ENCODE peak calls at places on chromosomes 13 and 19, in nine cellular contexts. X, Q, N, T, L, C, U, K and M are unnamed samples.

GRCh38 chr13:101449971-101450748 is 2.3 kb upstream of the ITGBL1 start:
- DNase-seq in N (no peak), U (no peak), K (no peak), T (no peak), X (peak; percentile 93), C (no peak), L (no peak), Q (no peak), M (peak; percentile 84)

GRCh38 chr13:18965347-18965855 is 216.2 kb downstream of the TUBA3C start:
- DNase-seq in L (no peak), T (no peak), C (no peak), Q (no peak), N (no peak), X (no peak), U (no peak), K (no peak), M (no peak)

GRCh38 chr13:40376867-40377266 is 289.6 kb downstream of the FOXO1 start:
- DNase-seq in C (no peak), Q (no peak), L (no peak), T (no peak), X (peak; percentile 93), U (no peak), N (no peak), K (no peak), M (peak; percentile 25)

GRCh38 chr13:54357284-54357933 is 1328.8 kb downstream of the OLFM4 start:
- DNase-seq in U (no peak), Q (no peak), K (no peak), T (no peak), L (no peak), C (no peak), X (no peak), N (no peak), M (no peak)

GRCh38 chr19:30425885-30426838 is 54.0 kb downstream of the ZNF536 start:
- DNase-seq in Q (peak; percentile 72), X (no peak), T (no peak), C (no peak), U (no peak), K (no peak), L (no peak), N (no peak), M (no peak)

GRCh38 chr19:39125199-39125553 is 410 bp upstream of the PAK4 start:
- DNase-seq in T (no peak), Q (no peak), L (no peak), U (no peak), N (no peak), X (no peak), C (no peak), K (no peak), M (no peak)

GRCh38 chr13:57633141-57633949 is 1.8 kb downstream of the PCDH17 start:
- DNase-seq in K (peak; percentile 17), N (no peak), X (no peak), Q (no peak), U (peak; percentile 90), C (peak; percentile 41), L (peak; percentile 74), T (peak; percentile 4), M (peak; percentile 10)

GRCh38 chr13:52405767-52406494 is at the start of gene THSD1:
- DNase-seq in C (peak; percentile 55), X (no peak), U (peak; percentile 92), T (peak; percentile 34), L (peak; percentile 89), N (no peak), Q (peak; percentile 15), K (peak; percentile 52), M (peak; percentile 44)

GRCh38 chr13:99045396-99045795 is 67.5 kb upstream of the DOCK9 start:
- DNase-seq in X (peak; percentile 66), U (no peak), C (no peak), T (no peak), L (no peak), K (no peak), Q (no peak), N (no peak), M (no peak)

GRCh38 chr19:4393947-4394590 is 6.3 kb downstream of the SH3GL1 start:
- DNase-seq in N (no peak), X (peak; percentile 53), T (no peak), C (no peak), K (no peak), L (no peak), U (no peak), Q (no peak), M (peak; percentile 57)

GRCh38 chr19:14686411-14686810 is 3.4 kb upstream of the ZNF333 start:
- DNase-seq in C (no peak), K (no peak), U (peak; percentile 16), L (no peak), T (peak; percentile 47), Q (no peak), X (peak; percentile 26), N (peak; percentile 10), M (peak; percentile 42)

GRCh38 chr13:63433546-63434150 is 2018.0 kb upstream of the PCDH20 start:
- DNase-seq in Q (no peak), U (no peak), X (peak; percentile 39), C (no peak), K (no peak), T (no peak), N (no peak), L (no peak), M (peak; percentile 38)

GRCh38 chr13:44573790-44574465 is 2.2 kb downstream of the TSC22D1 start:
- DNase-seq in U (peak; percentile 64), K (no peak), T (no peak), N (no peak), C (no peak), L (peak; percentile 65), Q (no peak), X (peak; percentile 44), M (peak; percentile 62)

GRCh38 chr19:28543244-28543776 is 669.6 kb downstream of the UQCRFS1 start:
- DNase-seq in U (no peak), C (no peak), K (no peak), Q (no peak), X (no peak), N (no peak), T (no peak), L (no peak), M (no peak)

GRCh38 chr19:4267101-4267900 is 11.8 kb upstream of the SHD start:
- DNase-seq in K (peak; percentile 49), X (peak; percentile 44), L (peak; percentile 75), C (peak; percentile 41), T (peak; percentile 70), U (no peak), Q (peak; percentile 38), N (peak; percentile 29), M (peak; percentile 57)

GRCh38 chr13:73428137-73428536 is 369.3 kb downstream of the KLF5 start:
- DNase-seq in K (no peak), X (peak; percentile 82), N (no peak), Q (no peak), T (no peak), U (no peak), L (no peak), C (no peak), M (peak; percentile 80)

GRCh38 chr19:9801976-9802375 is 16.9 kb downstream of the FBXL12 start:
- DNase-seq in C (no peak), K (no peak), Q (no peak), N (no peak), U (no peak), L (no peak), T (no peak), X (no peak), M (no peak)